ENCODE peak calls at places on chromosomes 6 and 20, in six cellular contexts. One of them, this sample, is unnamed.

GRCh38 chr6:17923401-17923863 is 64.0 kb downstream of the KIF13A start:
- DNase-seq in CD8-positive, alpha-beta memory T cell: no peak
- DNase-seq in A549: no peak
- DNase-seq in OCI-LY7: no peak
- DNase-seq in vagina: no peak
- DNase-seq in K562: no peak
- DNase-seq in this sample: no peak

GRCh38 chr6:152824666-152825065 is 74.1 kb downstream of the VIP start:
- DNase-seq in CD8-positive, alpha-beta memory T cell: no peak
- DNase-seq in A549: no peak
- DNase-seq in OCI-LY7: no peak
- DNase-seq in vagina: no peak
- DNase-seq in K562: no peak
- DNase-seq in this sample: no peak

GRCh38 chr6:122947355-122947754 is 48.7 kb upstream of the CLVS2 start:
- DNase-seq in CD8-positive, alpha-beta memory T cell: no peak
- DNase-seq in A549: peak
- DNase-seq in OCI-LY7: no peak
- DNase-seq in vagina: no peak
- DNase-seq in K562: no peak
- DNase-seq in this sample: no peak

GRCh38 chr6:27280064-27280539 is 32.0 kb downstream of the POM121L2 start:
- DNase-seq in CD8-positive, alpha-beta memory T cell: no peak
- DNase-seq in A549: peak
- DNase-seq in OCI-LY7: no peak
- DNase-seq in vagina: no peak
- DNase-seq in K562: peak
- DNase-seq in this sample: no peak

GRCh38 chr20:37729909-37730308 is 36.1 kb downstream of the CTNNBL1 start:
- DNase-seq in CD8-positive, alpha-beta memory T cell: no peak
- DNase-seq in A549: no peak
- DNase-seq in OCI-LY7: no peak
- DNase-seq in vagina: no peak
- DNase-seq in K562: no peak
- DNase-seq in this sample: no peak

GRCh38 chr20:63126876-63127699 is 88.8 kb downstream of the YTHDF1 start:
- DNase-seq in CD8-positive, alpha-beta memory T cell: no peak
- DNase-seq in A549: no peak
- DNase-seq in OCI-LY7: no peak
- DNase-seq in vagina: no peak
- DNase-seq in K562: no peak
- DNase-seq in this sample: no peak

GRCh38 chr20:49867453-49868215 is 47.7 kb downstream of the SPATA2 start:
- DNase-seq in CD8-positive, alpha-beta memory T cell: no peak
- DNase-seq in A549: no peak
- DNase-seq in OCI-LY7: no peak
- DNase-seq in vagina: no peak
- DNase-seq in K562: no peak
- DNase-seq in this sample: no peak

GRCh38 chr6:9186148-9186547 is 750.8 kb upstream of the SLC35B3 start:
- DNase-seq in CD8-positive, alpha-beta memory T cell: no peak
- DNase-seq in A549: no peak
- DNase-seq in OCI-LY7: no peak
- DNase-seq in vagina: no peak
- DNase-seq in K562: no peak
- DNase-seq in this sample: no peak

GRCh38 chr20:25355191-25355590 is 35.4 kb downstream of the ABHD12 start:
- DNase-seq in CD8-positive, alpha-beta memory T cell: no peak
- DNase-seq in A549: no peak
- DNase-seq in OCI-LY7: peak
- DNase-seq in vagina: no peak
- DNase-seq in K562: no peak
- DNase-seq in this sample: no peak

GRCh38 chr6:149484733-149485700 is at the start of gene ZC3H12D:
- DNase-seq in CD8-positive, alpha-beta memory T cell: peak
- DNase-seq in A549: peak
- DNase-seq in OCI-LY7: peak
- DNase-seq in vagina: no peak
- DNase-seq in K562: no peak
- DNase-seq in this sample: no peak

GRCh38 chr6:159306134-159306537 is 136.9 kb downstream of the FNDC1 start:
- DNase-seq in CD8-positive, alpha-beta memory T cell: no peak
- DNase-seq in A549: no peak
- DNase-seq in OCI-LY7: peak
- DNase-seq in vagina: no peak
- DNase-seq in K562: no peak
- DNase-seq in this sample: no peak

GRCh38 chr6:43970913-43971775 is 156.1 kb downstream of the MRPL14 start:
- DNase-seq in CD8-positive, alpha-beta memory T cell: no peak
- DNase-seq in A549: no peak
- DNase-seq in OCI-LY7: no peak
- DNase-seq in vagina: no peak
- DNase-seq in K562: peak
- DNase-seq in this sample: no peak

GRCh38 chr20:2137552-2138201 is 36.0 kb downstream of the STK35 start:
- DNase-seq in CD8-positive, alpha-beta memory T cell: no peak
- DNase-seq in A549: no peak
- DNase-seq in OCI-LY7: no peak
- DNase-seq in vagina: no peak
- DNase-seq in K562: no peak
- DNase-seq in this sample: no peak

GRCh38 chr6:125207956-125208355 is 54.4 kb downstream of the TPD52L1 start:
- DNase-seq in CD8-positive, alpha-beta memory T cell: no peak
- DNase-seq in A549: no peak
- DNase-seq in OCI-LY7: no peak
- DNase-seq in vagina: no peak
- DNase-seq in K562: no peak
- DNase-seq in this sample: no peak

GRCh38 chr6:30761791-30762429 is 17.6 kb upstream of the IER3 start:
- DNase-seq in CD8-positive, alpha-beta memory T cell: no peak
- DNase-seq in A549: no peak
- DNase-seq in OCI-LY7: no peak
- DNase-seq in vagina: no peak
- DNase-seq in K562: no peak
- DNase-seq in this sample: no peak

GRCh38 chr6:158631678-158632537 is 12.6 kb downstream of the DYNLT1 start:
- DNase-seq in CD8-positive, alpha-beta memory T cell: no peak
- DNase-seq in A549: peak
- DNase-seq in OCI-LY7: no peak
- DNase-seq in vagina: peak
- DNase-seq in K562: peak
- DNase-seq in this sample: no peak

GRCh38 chr6:165218816-165219215 is 90.6 kb downstream of the C6orf118 start:
- DNase-seq in CD8-positive, alpha-beta memory T cell: no peak
- DNase-seq in A549: no peak
- DNase-seq in OCI-LY7: no peak
- DNase-seq in vagina: no peak
- DNase-seq in K562: no peak
- DNase-seq in this sample: peak

GRCh38 chr20:6496874-6497273 is 270.6 kb upstream of the BMP2 start:
- DNase-seq in CD8-positive, alpha-beta memory T cell: no peak
- DNase-seq in A549: no peak
- DNase-seq in OCI-LY7: no peak
- DNase-seq in vagina: no peak
- DNase-seq in K562: no peak
- DNase-seq in this sample: no peak

GRCh38 chr20:48384147-48384818 is 443.5 kb downstream of the PREX1 start:
- DNase-seq in CD8-positive, alpha-beta memory T cell: no peak
- DNase-seq in A549: peak
- DNase-seq in OCI-LY7: peak
- DNase-seq in vagina: no peak
- DNase-seq in K562: peak
- DNase-seq in this sample: no peak

GRCh38 chr6:122082370-122082769 is 317.1 kb upstream of the HSF2 start:
- DNase-seq in CD8-positive, alpha-beta memory T cell: no peak
- DNase-seq in A549: no peak
- DNase-seq in OCI-LY7: no peak
- DNase-seq in vagina: no peak
- DNase-seq in K562: no peak
- DNase-seq in this sample: no peak

GRCh38 chr6:155185544-155185943 is 78.3 kb upstream of the CLDN20 start:
- DNase-seq in CD8-positive, alpha-beta memory T cell: no peak
- DNase-seq in A549: peak
- DNase-seq in OCI-LY7: no peak
- DNase-seq in vagina: no peak
- DNase-seq in K562: no peak
- DNase-seq in this sample: peak

GRCh38 chr20:22333885-22334545 is 250.4 kb downstream of the FOXA2 start:
- DNase-seq in CD8-positive, alpha-beta memory T cell: peak
- DNase-seq in A549: peak
- DNase-seq in OCI-LY7: peak
- DNase-seq in vagina: no peak
- DNase-seq in K562: peak
- DNase-seq in this sample: no peak

GRCh38 chr6:39777661-39778060 is 14.5 kb upstream of the DAAM2 start:
- DNase-seq in CD8-positive, alpha-beta memory T cell: no peak
- DNase-seq in A549: no peak
- DNase-seq in OCI-LY7: no peak
- DNase-seq in vagina: no peak
- DNase-seq in K562: no peak
- DNase-seq in this sample: no peak

GRCh38 chr6:137933696-137934095 is 66.6 kb downstream of the TNFAIP3 start:
- DNase-seq in CD8-positive, alpha-beta memory T cell: no peak
- DNase-seq in A549: no peak
- DNase-seq in OCI-LY7: no peak
- DNase-seq in vagina: no peak
- DNase-seq in K562: no peak
- DNase-seq in this sample: peak

GRCh38 chr6:169864148-169865030 is 113.0 kb downstream of the ERMARD start:
- DNase-seq in CD8-positive, alpha-beta memory T cell: no peak
- DNase-seq in A549: no peak
- DNase-seq in OCI-LY7: peak
- DNase-seq in vagina: peak
- DNase-seq in K562: no peak
- DNase-seq in this sample: no peak

DNA sequence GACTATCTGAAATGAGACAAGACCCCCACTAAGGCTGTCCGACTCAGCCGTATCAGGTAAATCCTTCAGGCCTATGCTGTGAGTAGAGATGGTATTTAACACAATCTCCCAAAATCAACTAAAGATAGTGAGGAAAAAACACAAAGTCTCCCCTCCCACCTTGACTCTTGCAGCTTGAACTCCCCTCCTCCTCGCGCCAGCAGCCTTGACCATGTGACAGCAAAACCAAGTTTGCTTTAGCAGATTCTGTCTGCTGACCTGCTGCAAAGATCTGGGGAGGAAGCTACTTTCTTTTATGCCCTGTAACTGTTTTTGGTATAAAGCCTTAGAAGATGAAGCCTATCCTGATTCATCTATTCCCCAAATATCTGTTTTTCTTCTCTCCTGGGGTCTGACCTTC is 509.5 kb downstream of the CDH26 start:
- DNase-seq in CD8-positive, alpha-beta memory T cell: no peak
- DNase-seq in A549: no peak
- DNase-seq in OCI-LY7: no peak
- DNase-seq in vagina: peak
- DNase-seq in K562: no peak
- DNase-seq in this sample: no peak
- H3K27ac ChIP-seq in CD8-positive, alpha-beta memory T cell: no peak
- H3K27ac ChIP-seq in A549: no peak
- H3K27ac ChIP-seq in OCI-LY7: no peak
- H3K27ac ChIP-seq in vagina: no peak
- H3K27ac ChIP-seq in K562: no peak
- H3K27ac ChIP-seq in this sample: no peak

DNA sequence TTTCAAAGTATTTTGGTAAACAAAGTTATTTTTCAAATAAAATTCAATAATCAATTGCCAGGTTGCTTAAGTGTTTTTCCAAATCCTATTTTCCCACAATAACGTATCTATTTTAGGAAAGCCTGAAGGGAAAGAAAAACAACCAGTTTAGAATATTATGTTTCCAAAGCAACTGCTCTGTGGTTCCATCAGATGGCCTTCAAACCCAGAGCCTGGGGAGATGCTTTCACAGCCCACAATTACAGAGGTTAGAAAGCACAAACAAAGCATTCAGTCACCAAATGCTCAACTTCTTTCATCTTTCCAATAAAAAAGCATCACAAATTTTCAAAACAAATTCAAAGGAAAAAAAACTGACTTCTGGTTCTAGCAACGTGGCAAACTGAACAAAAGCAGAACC is 66.0 kb downstream of the ELOVL5 start:
- DNase-seq in CD8-positive, alpha-beta memory T cell: no peak
- DNase-seq in A549: no peak
- DNase-seq in OCI-LY7: no peak
- DNase-seq in vagina: no peak
- DNase-seq in K562: no peak
- DNase-seq in this sample: no peak
- H3K27ac ChIP-seq in CD8-positive, alpha-beta memory T cell: no peak
- H3K27ac ChIP-seq in A549: no peak
- H3K27ac ChIP-seq in OCI-LY7: no peak
- H3K27ac ChIP-seq in vagina: no peak
- H3K27ac ChIP-seq in K562: no peak
- H3K27ac ChIP-seq in this sample: no peak

DNA sequence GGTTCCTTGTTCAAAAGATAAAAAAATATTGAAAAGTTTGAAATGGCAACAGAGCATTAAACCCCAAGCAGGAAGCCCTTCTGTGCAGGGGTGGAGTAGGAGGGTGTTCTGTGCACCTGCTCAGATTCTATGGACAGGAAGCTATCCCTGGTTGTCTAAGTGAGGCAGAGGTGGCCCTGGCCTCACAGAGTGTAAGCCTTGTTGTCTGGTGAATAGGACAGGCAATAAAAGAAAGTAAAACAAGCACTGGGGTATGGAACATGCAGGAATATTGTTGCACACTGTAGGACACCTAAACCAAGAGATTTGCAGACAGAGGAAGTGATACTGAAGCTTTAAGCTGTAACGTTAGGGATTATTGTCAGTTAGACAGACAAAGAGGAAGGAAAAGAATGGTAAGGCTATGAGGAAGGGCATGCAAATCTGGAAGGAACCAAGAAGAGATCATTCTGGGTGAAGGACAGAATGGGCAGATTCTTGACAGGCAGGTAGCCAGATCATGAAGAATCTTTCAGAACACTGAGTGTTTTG is 66.8 kb downstream of the TBC1D7 start:
- DNase-seq in CD8-positive, alpha-beta memory T cell: no peak
- DNase-seq in A549: no peak
- DNase-seq in OCI-LY7: peak
- DNase-seq in vagina: no peak
- DNase-seq in K562: no peak
- DNase-seq in this sample: no peak
- H3K27ac ChIP-seq in CD8-positive, alpha-beta memory T cell: no peak
- H3K27ac ChIP-seq in A549: no peak
- H3K27ac ChIP-seq in OCI-LY7: peak
- H3K27ac ChIP-seq in vagina: no peak
- H3K27ac ChIP-seq in K562: no peak
- H3K27ac ChIP-seq in this sample: no peak

GRCh38 chr6:74166849-74167248 is 470.8 kb downstream of the CD109 start:
- DNase-seq in CD8-positive, alpha-beta memory T cell: no peak
- DNase-seq in A549: no peak
- DNase-seq in OCI-LY7: no peak
- DNase-seq in vagina: no peak
- DNase-seq in K562: no peak
- DNase-seq in this sample: no peak

GRCh38 chr6:74167951-74168350 is 471.9 kb downstream of the CD109 start:
- DNase-seq in CD8-positive, alpha-beta memory T cell: no peak
- DNase-seq in A549: no peak
- DNase-seq in OCI-LY7: no peak
- DNase-seq in vagina: no peak
- DNase-seq in K562: no peak
- DNase-seq in this sample: no peak

GRCh38 chr6:74167506-74167905 is 471.5 kb downstream of the CD109 start:
- DNase-seq in CD8-positive, alpha-beta memory T cell: no peak
- DNase-seq in A549: no peak
- DNase-seq in OCI-LY7: no peak
- DNase-seq in vagina: no peak
- DNase-seq in K562: no peak
- DNase-seq in this sample: no peak

GRCh38 chr6:74170118-74170517 is 474.1 kb downstream of the CD109 start:
- DNase-seq in CD8-positive, alpha-beta memory T cell: no peak
- DNase-seq in A549: no peak
- DNase-seq in OCI-LY7: no peak
- DNase-seq in vagina: no peak
- DNase-seq in K562: no peak
- DNase-seq in this sample: peak
- H3K27ac ChIP-seq in CD8-positive, alpha-beta memory T cell: no peak
- H3K27ac ChIP-seq in A549: no peak
- H3K27ac ChIP-seq in OCI-LY7: no peak
- H3K27ac ChIP-seq in vagina: peak
- H3K27ac ChIP-seq in K562: no peak
- H3K27ac ChIP-seq in this sample: peak

This sample was measured in epithelial cell of prostate.